ENCODE peak calls at places on chromosomes 12 and 14, in nine cellular contexts. K, X, V, D, P, G, L, B and F are unnamed samples.

GRCh38 chr12:6952860-6953416 is 1.8 kb downstream of the PTPN6 start:
- DNase-seq in K (no peak), X (no peak), V (no peak), D (no peak), P (no peak), G (no peak), L (no peak), B (no peak), F (peak)

GRCh38 chr14:51457858-51458562 is 193.7 kb upstream of the FRMD6 start:
- DNase-seq in K (no peak), X (no peak), V (no peak), D (no peak), P (no peak), G (no peak), L (no peak), B (no peak), F (no peak)

GRCh38 chr14:33788116-33788515 is 162.8 kb downstream of the EGLN3 start:
- DNase-seq in K (no peak), X (no peak), V (no peak), D (no peak), P (no peak), G (no peak), L (no peak), B (no peak), F (no peak)

GRCh38 chr12:132020292-132020691 is 70.5 kb downstream of the EP400 start:
- DNase-seq in K (no peak), X (no peak), V (no peak), D (no peak), P (no peak), G (no peak), L (no peak), B (no peak), F (no peak)

GRCh38 chr12:124583854-124584253 is 16.4 kb upstream of the NCOR2 start:
- DNase-seq in K (no peak), X (no peak), V (no peak), D (no peak), P (no peak), G (no peak), L (no peak), B (no peak), F (no peak)

GRCh38 chr12:110579239-110579888 is 3.8 kb downstream of the PPTC7 start:
- DNase-seq in K (no peak), X (no peak), V (no peak), D (no peak), P (no peak), G (no peak), L (no peak), B (no peak), F (peak)

GRCh38 chr12:14256555-14257169 is 108.8 kb upstream of the ATF7IP start:
- DNase-seq in K (peak), X (no peak), V (peak), D (peak), P (peak), G (peak), L (peak), B (peak), F (peak)

GRCh38 chr12:65113621-65114035 is 7.5 kb downstream of the WIF1 start:
- DNase-seq in K (no peak), X (no peak), V (no peak), D (no peak), P (no peak), G (no peak), L (no peak), B (no peak), F (no peak)

GRCh38 chr12:7042847-7043246 is 17.7 kb upstream of the C1S start:
- DNase-seq in K (no peak), X (no peak), V (peak), D (no peak), P (no peak), G (peak), L (no peak), B (peak), F (no peak)

GRCh38 chr12:131351319-131352028 is 359.4 kb upstream of the SFSWAP start:
- DNase-seq in K (no peak), X (no peak), V (no peak), D (no peak), P (peak), G (no peak), L (no peak), B (no peak), F (peak)

GRCh38 chr12:70637686-70638085 is 457 bp upstream of the PTPRB start:
- DNase-seq in K (no peak), X (no peak), V (no peak), D (no peak), P (no peak), G (no peak), L (no peak), B (no peak), F (no peak)

GRCh38 chr12:49367381-49368239 is at the start of gene SPATS2:
- DNase-seq in K (no peak), X (peak), V (peak), D (peak), P (no peak), G (no peak), L (no peak), B (no peak), F (peak)

GRCh38 chr12:76927170-76927784 is 48.5 kb upstream of the CSRP2 start:
- DNase-seq in K (peak), X (no peak), V (peak), D (peak), P (peak), G (peak), L (peak), B (peak), F (peak)

GRCh38 chr12:5921966-5922365 is 23.1 kb downstream of the ANO2 start:
- DNase-seq in K (no peak), X (no peak), V (no peak), D (no peak), P (no peak), G (no peak), L (no peak), B (no peak), F (no peak)

GRCh38 chr12:127555071-127555470 is 711.9 kb upstream of the TMEM132C start:
- DNase-seq in K (no peak), X (no peak), V (no peak), D (no peak), P (no peak), G (no peak), L (no peak), B (no peak), F (no peak)

GRCh38 chr12:104294845-104295674 is 8.5 kb upstream of the EID3 start:
- DNase-seq in K (no peak), X (no peak), V (no peak), D (no peak), P (no peak), G (no peak), L (no peak), B (no peak), F (no peak)

GRCh38 chr14:35341454-35342159 is 49.4 kb downstream of the PSMA6 start:
- DNase-seq in K (no peak), X (peak), V (peak), D (peak), P (peak), G (peak), L (peak), B (peak), F (peak)

GRCh38 chr12:57276935-57277563 is 26.1 kb upstream of the STAC3 start:
- DNase-seq in K (peak), X (no peak), V (peak), D (no peak), P (no peak), G (no peak), L (peak), B (peak), F (peak)
- TF ChIP-seq CTCF in K (peak), X (no peak), V (peak), D (no peak), P (no peak), G (peak), L (peak), B (peak), F (peak)

GRCh38 chr14:24351517-24351916 is 11.7 kb upstream of the RIPK3 start:
- DNase-seq in K (no peak), X (no peak), V (peak), D (no peak), P (no peak), G (no peak), L (no peak), B (peak), F (no peak)
- TF ChIP-seq CTCF in K (no peak), X (no peak), V (no peak), D (no peak), P (no peak), G (no peak), L (no peak), B (peak), F (no peak)

DNA sequence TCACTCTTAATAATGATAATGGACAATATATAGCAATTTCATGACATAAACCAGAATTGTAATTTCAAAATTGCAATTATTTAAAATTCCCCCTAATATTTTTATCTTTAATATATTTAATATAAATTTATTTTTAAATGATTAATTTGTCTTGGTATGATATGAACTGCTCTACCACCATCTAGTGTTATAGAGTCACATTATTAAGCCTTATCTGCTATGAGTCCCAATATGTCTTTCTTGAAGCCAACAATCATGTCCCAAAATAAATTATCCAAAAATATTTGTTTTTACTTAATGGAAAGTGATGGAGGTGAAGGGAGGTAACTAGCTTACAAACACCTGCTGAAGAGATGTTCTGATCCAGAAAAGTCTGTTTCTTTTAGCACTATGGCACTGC is 151.4 kb downstream of the KCNC2 start:
- DNase-seq in K (no peak), X (no peak), V (no peak), D (no peak), P (no peak), G (no peak), L (no peak), B (no peak), F (no peak)
- TF ChIP-seq CTCF in K (no peak), X (no peak), V (no peak), D (no peak), P (no peak), G (no peak), L (no peak), B (peak), F (no peak)

DNA sequence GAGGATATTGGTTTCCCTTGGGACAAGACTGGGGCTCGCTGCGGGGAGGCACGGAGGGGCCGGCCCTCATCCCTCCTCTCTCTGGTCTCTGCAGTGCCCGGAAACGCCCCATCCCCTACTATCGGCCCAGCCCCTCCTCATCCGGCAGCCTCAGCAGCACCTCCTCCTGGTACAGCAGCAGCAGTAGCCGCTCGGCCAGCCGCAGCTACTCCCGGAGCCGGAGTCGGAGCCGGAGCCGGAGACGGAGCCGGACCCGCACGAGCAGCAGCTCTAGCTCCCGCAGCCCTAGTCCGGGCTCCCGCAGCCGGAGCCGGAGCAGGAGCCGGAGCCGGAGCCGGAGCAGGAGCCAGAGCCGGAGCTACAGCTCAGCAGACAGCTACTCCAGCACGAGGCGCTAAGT is 22.3 kb upstream of the HSPB8 start:
- DNase-seq in K (peak), X (peak), V (no peak), D (peak), P (no peak), G (no peak), L (no peak), B (no peak), F (no peak)
- TF ChIP-seq CTCF in K (no peak), X (no peak), V (no peak), D (no peak), P (no peak), G (no peak), L (no peak), B (no peak), F (no peak)

DNA sequence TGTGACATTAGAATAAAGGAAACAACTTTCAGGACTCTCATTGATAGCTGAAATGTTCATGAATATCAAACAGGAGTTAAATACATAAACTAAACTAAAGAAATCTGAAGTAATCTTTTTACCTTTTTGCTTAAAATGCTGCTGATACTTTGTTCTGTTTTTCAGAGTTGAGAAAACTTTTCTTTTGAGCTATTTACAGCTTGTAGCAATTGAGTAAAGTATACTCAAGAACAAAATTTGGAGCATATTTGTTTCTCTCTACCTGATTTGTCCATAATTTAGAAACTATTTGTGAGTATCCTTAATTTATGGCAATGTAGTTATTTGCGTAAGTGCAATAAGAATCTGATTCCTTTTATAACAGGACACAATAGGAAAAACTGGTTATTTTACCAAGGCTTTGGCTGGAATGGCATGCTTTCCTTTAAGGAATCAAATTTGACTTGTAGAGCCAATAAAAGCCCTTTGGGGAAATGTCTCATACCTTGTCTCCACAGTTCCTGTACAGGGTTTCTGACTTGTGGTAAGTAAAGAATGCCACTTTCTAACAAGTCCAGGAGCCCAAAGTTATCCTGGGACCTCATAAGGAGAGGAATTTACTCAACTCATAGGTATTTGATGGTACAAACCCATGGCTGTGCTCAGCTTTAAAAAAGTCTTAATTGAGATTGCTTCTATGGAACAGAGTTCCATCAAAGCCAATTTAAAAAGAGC is 195.7 kb downstream of the TMEM117 start:
- DNase-seq in K (no peak), X (no peak), V (no peak), D (no peak), P (no peak), G (no peak), L (no peak), B (peak), F (no peak)
- TF ChIP-seq CTCF in K (no peak), X (no peak), V (no peak), D (no peak), P (no peak), G (no peak), L (no peak), B (no peak), F (no peak)

GRCh38 chr12:26719852-26720251 is 113.1 kb downstream of the ITPR2 start:
- DNase-seq in K (no peak), X (no peak), V (no peak), D (no peak), P (no peak), G (no peak), L (no peak), B (no peak), F (no peak)
- TF ChIP-seq CTCF in K (peak), X (no peak), V (peak), D (peak), P (no peak), G (no peak), L (no peak), B (peak), F (no peak)

GRCh38 chr14:68840454-68840853 is 47.6 kb upstream of the ZFP36L1 start:
- DNase-seq in K (no peak), X (no peak), V (no peak), D (no peak), P (no peak), G (no peak), L (no peak), B (no peak), F (no peak)

GRCh38 chr14:68842298-68842697 is 49.4 kb upstream of the ZFP36L1 start:
- DNase-seq in K (no peak), X (no peak), V (no peak), D (no peak), P (no peak), G (no peak), L (no peak), B (no peak), F (no peak)

GRCh38 chr14:68843471-68844209 is 50.8 kb upstream of the ZFP36L1 start:
- DNase-seq in K (peak), X (peak), V (peak), D (peak), P (peak), G (peak), L (peak), B (peak), F (peak)

GRCh38 chr14:68844210-68844545 is 51.3 kb upstream of the ZFP36L1 start:
- DNase-seq in K (no peak), X (no peak), V (no peak), D (no peak), P (no peak), G (no peak), L (no peak), B (no peak), F (no peak)

GRCh38 chr14:68841030-68841809 is 48.4 kb upstream of the ZFP36L1 start:
- DNase-seq in K (no peak), X (no peak), V (peak), D (no peak), P (no peak), G (no peak), L (no peak), B (no peak), F (peak)
- TF ChIP-seq CTCF in K (no peak), X (no peak), V (no peak), D (no peak), P (no peak), G (no peak), L (no peak), B (no peak), F (no peak)

DNA sequence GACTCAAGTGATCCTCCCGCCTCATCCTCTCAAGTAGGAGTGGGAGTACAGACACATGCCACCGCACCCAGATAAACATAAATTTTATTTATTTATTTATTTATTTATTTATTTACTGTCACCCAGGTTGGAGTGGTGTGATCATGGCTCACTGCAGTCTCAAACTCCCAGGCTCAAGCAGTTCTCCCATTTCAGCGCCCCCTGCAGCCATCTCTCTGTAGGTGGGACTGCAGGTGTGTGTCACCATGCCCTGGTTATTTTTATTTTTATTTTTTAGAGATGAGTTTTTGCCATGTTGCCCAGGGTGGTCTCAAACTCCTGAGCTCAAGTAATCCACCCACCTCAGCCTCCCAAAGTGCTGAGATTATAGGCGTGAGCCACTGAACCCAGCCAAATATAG is 33.2 kb upstream of the KIF21A start:
- DNase-seq in K (no peak), X (no peak), V (no peak), D (no peak), P (no peak), G (no peak), L (no peak), B (no peak), F (no peak)
- TF ChIP-seq CTCF in K (no peak), X (no peak), V (no peak), D (no peak), P (no peak), G (no peak), L (no peak), B (no peak), F (no peak)

GRCh38 chr14:93212432-93212831 is 5.4 kb downstream of the UBR7 start:
- DNase-seq in K (no peak), X (no peak), V (no peak), D (no peak), P (peak), G (peak), L (no peak), B (no peak), F (no peak)

GRCh38 chr14:93201155-93201704 is 5.6 kb downstream of the GON7 start:
- DNase-seq in K (no peak), X (no peak), V (no peak), D (no peak), P (no peak), G (no peak), L (no peak), B (no peak), F (no peak)

GRCh38 chr14:93207468-93208308 is 632 bp downstream of the UBR7 start:
- DNase-seq in K (peak), X (no peak), V (peak), D (peak), P (peak), G (peak), L (peak), B (peak), F (peak)

DNA sequence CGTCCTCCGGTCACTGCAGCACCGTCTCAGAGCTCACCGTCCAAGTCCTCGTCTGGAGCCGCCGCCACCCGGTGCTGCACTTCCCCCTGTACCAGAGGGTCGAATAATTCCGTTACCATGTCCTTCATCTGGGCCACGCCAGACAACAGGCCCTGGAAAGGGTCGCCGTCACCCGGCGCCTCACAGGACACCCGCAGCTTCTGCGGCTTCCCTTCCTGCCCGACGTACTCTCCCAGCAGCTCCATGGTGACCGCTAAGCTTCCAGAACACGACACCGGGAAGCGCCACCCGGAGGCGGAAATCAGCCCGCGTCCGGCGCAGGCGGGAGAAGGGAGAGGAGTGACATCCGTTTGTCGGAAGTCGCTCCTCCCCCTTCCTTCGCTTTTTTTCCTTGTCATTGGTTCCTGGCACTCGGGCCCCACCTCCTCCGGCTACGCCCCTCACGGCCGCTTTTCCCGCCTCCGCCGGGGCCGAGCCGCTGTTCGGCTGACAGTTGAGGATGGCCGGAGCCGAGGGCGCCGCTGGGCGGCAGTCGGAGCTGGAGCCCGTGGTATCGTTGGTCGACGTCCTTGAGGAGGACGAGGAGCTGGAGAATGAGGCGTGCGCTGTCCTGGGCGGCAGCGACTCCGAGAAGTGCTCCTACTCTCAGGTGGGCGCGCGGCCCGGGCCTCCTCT is at the start of the genes GON7 and UBR7:
- DNase-seq in K (peak), X (peak), V (peak), D (peak), P (peak), G (peak), L (peak), B (peak), F (peak)
- TF ChIP-seq CTCF in K (peak), X (peak), V (peak), D (no peak), P (peak), G (peak), L (no peak), B (peak), F (no peak)